ENCODE peak calls at places on chromosome 19, in seven cellular contexts. P is neural progenitor cell; A is CD8-positive, alpha-beta T cell; N is breast epithelium; O is Peyer's patch; T is stomach; B is dorsolateral prefrontal cortex. X is an unnamed sample.

GRCh38 chr19:13841339-13842293 is 35.3 kb upstream of the NANOS3 start:
- DNase-seq in P (no peak), N (peak), O (peak), B (no peak), A (peak), T (peak), X (no peak)

GRCh38 chr19:16367269-16367683 is 42.6 kb downstream of the KLF2 start:
- DNase-seq in B (no peak), P (no peak), O (peak), N (no peak), T (no peak), A (peak), X (peak)

GRCh38 chr19:1571358-1571757 is 3.2 kb upstream of the MEX3D start:
- DNase-seq in B (no peak), T (no peak), N (no peak), O (no peak), A (no peak), P (no peak), X (no peak)

GRCh38 chr19:16338470-16339360 is 14.1 kb downstream of the KLF2 start:
- DNase-seq in O (peak), P (no peak), T (no peak), A (peak), B (no peak), N (no peak), X (no peak)

GRCh38 chr19:37975071-37975470 is 68.1 kb downstream of the SIPA1L3 start:
- DNase-seq in A (no peak), T (no peak), O (peak), N (no peak), P (no peak), B (no peak), X (no peak)

GRCh38 chr19:7426986-7427385 is 61.8 kb downstream of the PEX11G start:
- DNase-seq in P (no peak), N (no peak), T (no peak), O (no peak), A (no peak), B (no peak), X (no peak)

GRCh38 chr19:54341295-54341694 is 2.3 kb upstream of the LILRA4 start:
- DNase-seq in O (peak), A (no peak), T (no peak), B (no peak), N (no peak), P (no peak), X (no peak)

GRCh38 chr19:45380107-45380506 is 9.7 kb upstream of the ERCC2 start:
- DNase-seq in A (no peak), N (no peak), B (no peak), T (no peak), P (no peak), O (no peak), X (no peak)

GRCh38 chr19:46347985-46348384 is 1.1 kb downstream of the PPP5C start:
- DNase-seq in O (no peak), T (no peak), A (no peak), B (no peak), N (no peak), P (no peak), X (no peak)

GRCh38 chr19:4415352-4415751 is 12.9 kb downstream of the CHAF1A start:
- DNase-seq in B (peak), P (peak), A (no peak), T (no peak), N (no peak), O (no peak), X (no peak)

GRCh38 chr19:53898680-53899341 is 10.3 kb upstream of the CACNG7 start:
- DNase-seq in O (no peak), T (no peak), A (no peak), N (no peak), B (no peak), P (peak), X (no peak)

GRCh38 chr19:48110350-48110966 is at the start of gene PLA2G4C:
- DNase-seq in T (peak), O (peak), P (peak), N (peak), A (peak), B (peak), X (peak)

GRCh38 chr19:34217952-34218817 is 36.2 kb upstream of the GARRE1 start:
- DNase-seq in A (peak), T (peak), B (no peak), N (no peak), P (no peak), O (peak), X (no peak)

GRCh38 chr19:35154535-35155406 is at the start of gene FXYD5:
- DNase-seq in P (peak), A (peak), N (peak), T (peak), O (peak), B (no peak), X (no peak)

GRCh38 chr19:35257113-35257461 is 8.3 kb downstream of the LSR start:
- DNase-seq in A (no peak), O (no peak), N (no peak), P (no peak), B (no peak), T (no peak), X (no peak)

GRCh38 chr19:4730740-4731171 is 7.1 kb upstream of the DPP9 start:
- DNase-seq in T (no peak), N (no peak), A (peak), P (no peak), B (no peak), O (peak), X (no peak)

GRCh38 chr19:6060600-6061391 is 49.5 kb downstream of the RFX2 start:
- DNase-seq in B (no peak), T (no peak), O (peak), N (peak), A (peak), P (peak), X (no peak)

GRCh38 chr19:6061420-6062130 is 48.7 kb downstream of the RFX2 start:
- DNase-seq in B (no peak), P (no peak), A (no peak), T (no peak), N (peak), O (peak), X (no peak)

GRCh38 chr19:6062961-6063575 is 47.2 kb downstream of the RFX2 start:
- DNase-seq in B (no peak), A (no peak), O (peak), N (peak), T (no peak), P (no peak), X (no peak)

GRCh38 chr19:6063576-6063961 is 46.7 kb downstream of the RFX2 start:
- DNase-seq in A (no peak), P (no peak), N (peak), O (no peak), T (no peak), B (no peak), X (no peak)

GRCh38 chr19:6062274-6062673 is 48.0 kb downstream of the RFX2 start:
- DNase-seq in B (no peak), O (peak), P (no peak), A (peak), T (peak), N (peak), X (no peak)
- H3K4me3 ChIP-seq in B (no peak), O (no peak), P (no peak), A (no peak), T (no peak), N (no peak), X (no peak)

DNA sequence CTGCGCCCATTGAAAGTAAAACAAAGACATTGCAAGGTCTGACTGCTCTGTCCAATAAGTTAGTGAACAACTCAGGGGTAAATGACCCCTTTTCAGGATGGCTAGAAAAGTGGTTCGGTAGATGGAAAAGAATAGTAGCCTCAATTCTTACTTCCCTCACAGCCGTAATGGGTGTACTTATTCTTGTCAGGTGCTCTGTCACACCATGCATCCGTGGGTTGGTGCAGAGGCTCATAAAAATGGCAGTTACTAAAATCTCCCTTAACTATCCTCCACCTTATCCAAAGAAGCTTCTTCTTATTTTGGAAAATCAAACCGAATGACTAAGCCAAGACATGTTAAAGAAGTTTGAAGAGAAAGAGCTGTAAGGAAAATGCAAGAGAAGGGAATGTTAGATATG is 31.4 kb upstream of the ZNF83 start:
- DNase-seq in P (no peak), T (no peak), B (no peak), A (no peak), N (no peak), O (no peak), X (no peak)
- TF ChIP-seq CTCF in P (no peak), T (no peak), B (no peak), A (no peak), N (no peak), O (no peak), X (no peak)

DNA sequence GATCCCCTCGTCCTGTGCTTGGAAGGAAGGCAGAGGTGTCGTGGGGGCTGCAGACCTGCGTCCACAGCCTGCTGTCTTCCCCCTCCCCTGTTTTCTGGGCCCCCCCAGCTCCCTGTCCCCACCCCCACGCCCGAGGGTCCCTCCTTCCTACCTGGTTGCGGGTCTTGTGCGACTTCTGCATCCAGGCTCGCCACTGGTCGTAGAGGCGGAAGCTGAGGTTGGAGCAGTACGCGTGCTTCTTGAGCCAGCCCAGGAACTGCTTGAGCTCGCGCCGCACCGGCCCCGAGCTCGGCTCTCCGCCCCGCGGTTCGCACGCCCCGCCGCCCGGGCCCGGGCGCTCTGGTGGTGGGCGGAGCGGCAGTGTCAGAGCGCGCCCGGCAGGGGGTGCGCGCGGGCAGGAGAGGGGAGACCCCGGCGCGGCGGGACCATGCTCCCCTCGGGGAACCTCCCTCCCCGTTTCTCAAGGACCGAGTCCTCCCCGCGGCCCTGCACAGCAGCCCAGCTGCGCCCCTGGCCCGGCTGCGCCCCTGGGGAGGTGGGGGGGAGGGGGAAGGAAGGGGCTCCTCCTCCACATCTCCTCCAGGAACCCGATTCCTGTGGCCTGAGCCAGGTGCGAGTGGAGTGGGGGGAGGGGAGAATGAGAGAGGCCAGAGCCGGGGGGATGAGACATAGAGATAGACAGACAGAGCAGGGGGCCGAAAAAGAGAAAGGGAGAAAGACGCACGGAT is 5.7 kb downstream of the REX1BD start:
- DNase-seq in B (no peak), P (peak), O (peak), T (peak), A (peak), N (peak), X (no peak)
- H3K4me3 ChIP-seq in B (peak), P (peak), O (peak), T (peak), A (peak), N (peak), X (peak)

GRCh38 chr19:15266683-15267082 is 34.4 kb upstream of the EPHX3 start:
- DNase-seq in T (no peak), P (no peak), B (no peak), O (no peak), A (no peak), N (no peak), X (no peak)

GRCh38 chr19:15264061-15264932 is 32.0 kb upstream of the EPHX3 start:
- DNase-seq in B (peak), O (peak), A (peak), N (peak), T (peak), P (peak), X (no peak)

GRCh38 chr19:15264933-15265206 is 32.6 kb upstream of the EPHX3 start:
- DNase-seq in T (no peak), N (no peak), A (no peak), O (no peak), P (no peak), B (no peak), X (no peak)

GRCh38 chr19:15265214-15265613 is 33.0 kb upstream of the EPHX3 start:
- DNase-seq in P (no peak), A (no peak), O (no peak), B (no peak), N (no peak), T (no peak), X (no peak)

GRCh38 chr19:15265849-15266248 is 33.6 kb upstream of the EPHX3 start:
- DNase-seq in N (peak), A (no peak), T (peak), P (no peak), B (peak), O (peak), X (no peak)
- TF ChIP-seq CTCF in N (no peak), A (no peak), T (no peak), P (no peak), B (no peak), O (no peak), X (no peak)

GRCh38 chr19:40614595-40615411 is 13.6 kb downstream of the LTBP4 start:
- DNase-seq in A (peak), B (no peak), T (peak), O (peak), N (no peak), P (peak), X (no peak)

GRCh38 chr19:40611096-40611495 is 9.9 kb downstream of the LTBP4 start:
- DNase-seq in B (no peak), N (no peak), P (no peak), T (peak), O (peak), A (peak), X (no peak)

GRCh38 chr19:40613669-40614594 is 12.8 kb downstream of the LTBP4 start:
- DNase-seq in A (peak), O (peak), P (peak), B (no peak), T (peak), N (peak), X (peak)

GRCh38 chr19:40611900-40612698 is 10.9 kb downstream of the LTBP4 start:
- DNase-seq in O (no peak), B (no peak), N (no peak), P (no peak), A (peak), T (no peak), X (no peak)

DNA sequence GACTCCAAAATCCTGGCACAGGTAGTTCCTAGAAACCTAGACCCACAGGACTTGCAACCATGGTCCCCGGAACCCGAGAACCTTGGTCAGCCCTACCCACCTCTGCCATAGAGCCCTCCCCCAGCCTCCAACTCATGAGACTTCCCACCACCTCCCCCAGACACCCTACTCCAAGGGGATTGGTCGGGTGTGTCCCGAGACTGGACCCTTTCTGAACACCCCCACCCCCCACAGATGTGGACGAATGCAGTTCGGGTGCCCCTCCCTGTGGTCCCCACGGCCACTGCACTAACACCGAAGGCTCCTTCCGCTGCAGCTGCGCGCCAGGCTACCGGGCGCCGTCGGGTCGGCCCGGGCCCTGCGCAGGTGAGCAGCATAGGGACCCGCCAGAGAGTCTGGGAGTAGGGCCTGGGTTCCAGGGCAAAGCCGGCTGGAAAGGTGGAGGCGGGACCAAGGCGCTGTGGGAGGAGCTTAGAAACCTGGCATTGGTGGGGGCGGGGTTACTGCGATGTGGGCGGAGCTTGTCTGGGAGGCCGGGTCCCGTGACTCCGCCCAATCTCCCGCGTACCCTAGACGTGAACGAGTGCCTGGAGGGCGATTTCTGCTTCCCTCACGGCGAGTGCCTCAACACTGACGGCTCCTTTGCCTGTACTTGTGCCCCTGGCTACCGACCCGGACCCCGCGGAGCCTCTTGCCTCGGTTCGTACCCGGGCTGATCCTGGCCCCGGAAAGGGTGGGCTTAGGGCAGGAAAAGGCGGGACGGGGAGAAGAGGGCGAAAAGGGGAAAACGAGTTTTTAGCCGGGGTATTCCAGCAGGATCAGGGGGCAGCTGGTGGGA is 11.9 kb downstream of the LTBP4 start:
- DNase-seq in N (no peak), T (peak), P (peak), B (no peak), O (peak), A (peak), X (no peak)
- H3K4me3 ChIP-seq in N (peak), T (peak), P (peak), B (peak), O (peak), A (peak), X (peak)

X was measured in GM12864.